ENCODE peak calls at places on chromosome 15, in four cellular contexts. R, E, P and K are unnamed samples.

GRCh38 chr15:57153140-57153539 is 223.2 kb upstream of the CGNL1 start:
- DNase-seq in P (no peak), R (no peak), E (peak), K (peak)

GRCh38 chr15:75114327-75114726 is 87.4 kb upstream of the C15orf39 start:
- DNase-seq in P (no peak), E (no peak), R (no peak), K (no peak)

GRCh38 chr15:78715930-78716329 is 74.9 kb upstream of the CHRNB4 start:
- DNase-seq in P (peak), E (peak), R (peak), K (peak)

GRCh38 chr15:96737408-96737807 is 406.9 kb downstream of the NR2F2 start:
- DNase-seq in P (no peak), E (no peak), R (no peak), K (no peak)

GRCh38 chr15:33068531-33068990 is 126.0 kb downstream of the FMN1 start:
- DNase-seq in R (no peak), P (peak), E (peak), K (peak)

GRCh38 chr15:90576711-90577389 is 47.1 kb downstream of the CRTC3 start:
- DNase-seq in E (no peak), R (no peak), P (no peak), K (no peak)

GRCh38 chr15:78950906-78951840 is 6.3 kb upstream of the CTSH start:
- DNase-seq in E (no peak), P (peak), R (no peak), K (peak)

GRCh38 chr15:52790166-52790708 is at the start of gene ONECUT1:
- DNase-seq in P (no peak), E (peak), R (no peak), K (peak)

GRCh38 chr15:69552057-69552815 is 99.6 kb downstream of the RPLP1 start:
- DNase-seq in P (no peak), E (no peak), R (no peak), K (no peak)

GRCh38 chr15:35696767-35697231 is 150.8 kb upstream of the DPH6 start:
- DNase-seq in R (no peak), E (peak), P (peak), K (peak)

GRCh38 chr15:85793641-85794597 is 806 bp downstream of the KLHL25 start:
- DNase-seq in R (no peak), E (peak), P (no peak), K (peak)

GRCh38 chr15:62475595-62475994 is 310.5 kb upstream of the C2CD4B start:
- DNase-seq in R (no peak), E (no peak), P (no peak), K (no peak)

GRCh38 chr15:78306176-78306774 is 6.9 kb upstream of the SKIC8 start:
- DNase-seq in E (peak), R (no peak), P (peak), K (peak)

GRCh38 chr15:90001062-90001682 is at the start of gene ZNF710:
- DNase-seq in R (no peak), E (peak), P (peak), K (peak)

GRCh38 chr15:59594493-59594942 is 17.1 kb upstream of the GCNT3 start:
- DNase-seq in E (peak), R (peak), P (peak), K (peak)

GRCh38 chr15:72797834-72798233 is 14.3 kb upstream of the ADPGK start:
- DNase-seq in E (no peak), P (no peak), R (no peak), K (no peak)

GRCh38 chr15:74182131-74182530 is 8.6 kb downstream of the ISLR start:
- DNase-seq in E (no peak), R (no peak), P (no peak), K (no peak)

GRCh38 chr15:57298843-57299550 is 77.3 kb upstream of the CGNL1 start:
- DNase-seq in E (no peak), R (no peak), P (no peak), K (no peak)

GRCh38 chr15:53522878-53523455 is 236.5 kb downstream of the WDR72 start:
- DNase-seq in R (no peak), P (peak), E (no peak), K (no peak)

GRCh38 chr15:69501456-69501855 is 48.8 kb downstream of the RPLP1 start:
- DNase-seq in P (no peak), E (no peak), R (no peak), K (no peak)

GRCh38 chr15:60115579-60116415 is 111.7 kb downstream of the FOXB1 start:
- DNase-seq in E (no peak), R (no peak), P (no peak), K (peak)

GRCh38 chr15:59335197-59335786 is 37.4 kb downstream of the MYO1E start:
- DNase-seq in P (no peak), R (no peak), E (no peak), K (peak)

GRCh38 chr15:75346796-75347221 is at the start of gene NEIL1:
- DNase-seq in E (no peak), R (no peak), P (no peak), K (no peak)

GRCh38 chr15:47756872-47757271 is 39.6 kb downstream of the SEMA6D start:
- DNase-seq in R (peak), P (peak), E (peak), K (peak)

GRCh38 chr15:47466357-47466756 is 250.9 kb upstream of the SEMA6D start:
- DNase-seq in E (peak), P (no peak), R (peak), K (peak)

GRCh38 chr15:80234883-80235282 is 17.1 kb downstream of the CTXND1 start:
- DNase-seq in E (peak), P (no peak), R (no peak), K (peak)

GRCh38 chr15:38782156-38782555 is 217.5 kb upstream of the RASGRP1 start:
- DNase-seq in P (no peak), E (no peak), R (no peak), K (peak)

GRCh38 chr15:68581725-68582124 is 2.9 kb downstream of the CORO2B start:
- DNase-seq in P (no peak), E (no peak), R (no peak), K (peak)

GRCh38 chr15:87294854-87295253 is 961.7 kb downstream of the NTRK3 start:
- DNase-seq in E (no peak), R (no peak), P (no peak), K (no peak)

GRCh38 chr15:81312790-81313543 is 11.0 kb downstream of the STARD5 start:
- DNase-seq in R (peak), E (peak), P (peak), K (peak)

GRCh38 chr15:37967788-37968187 is 33.3 kb downstream of the TMCO5A start:
- DNase-seq in P (no peak), R (no peak), E (no peak), K (no peak)

GRCh38 chr15:48040166-48040817 is 80.5 kb upstream of the SLC24A5 start:
- DNase-seq in E (peak), P (no peak), R (no peak), K (peak)

GRCh38 chr15:37298271-37298670 is 197.9 kb upstream of the MEIS2 start:
- DNase-seq in P (no peak), E (no peak), R (no peak), K (no peak)

GRCh38 chr15:99104788-99105515 is at the start of gene SYNM:
- DNase-seq in E (peak), R (no peak), P (peak), K (peak)